ENCODE peak calls at places on chromosomes 12 and 14, in four cellular contexts. G is HepG2, D is K562, S is H1. E is an unnamed sample.

GRCh38 chr14:84225243-84225642 is 1304.7 kb upstream of the FLRT2 start:
- DNase-seq in S (no peak), D (no peak), G (no peak), E (no peak)

GRCh38 chr14:99035712-99036593 is 236.0 kb downstream of the BCL11B start:
- DNase-seq in S (peak; percentile 71), D (no peak), G (peak; percentile 10), E (no peak)

GRCh38 chr12:127125607-127126259 is 1141.2 kb upstream of the TMEM132C start:
- DNase-seq in G (no peak), S (no peak), D (peak; percentile 80), E (no peak)

GRCh38 chr12:6370994-6371754 is 4.2 kb downstream of the SCNN1A start:
- DNase-seq in G (peak; percentile 97), S (peak; percentile 77), D (peak; percentile 72), E (no peak)

GRCh38 chr12:46524778-46525177 is 152.2 kb upstream of the SLC38A2 start:
- DNase-seq in G (no peak), D (no peak), S (no peak), E (no peak)

GRCh38 chr12:15088115-15088514 is 115.3 kb downstream of the PDE6H start:
- DNase-seq in G (no peak), S (no peak), D (no peak), E (no peak)

GRCh38 chr12:117533687-117534086 is 172.3 kb upstream of the NOS1 start:
- DNase-seq in S (no peak), G (no peak), D (no peak), E (no peak)

GRCh38 chr14:99676657-99677056 is 7.4 kb upstream of the CYP46A1 start:
- DNase-seq in S (no peak), G (no peak), D (no peak), E (no peak)

GRCh38 chr12:92735131-92735721 is 32.4 kb downstream of the PLEKHG7 start:
- DNase-seq in S (no peak), D (no peak), G (no peak), E (no peak)

GRCh38 chr12:68121143-68121542 is 38.4 kb downstream of the IFNG start:
- DNase-seq in G (no peak), D (no peak), S (no peak), E (no peak)

GRCh38 chr12:111387747-111388365 is 17.9 kb upstream of the SH2B3 start:
- DNase-seq in D (no peak), S (no peak), G (no peak), E (no peak)

GRCh38 chr14:74362361-74362915 is 14.2 kb downstream of the VRTN start:
- DNase-seq in D (peak; percentile 74), S (peak; percentile 96), G (peak; percentile 63), E (peak; percentile 58)

GRCh38 chr12:57606016-57606311 is 1.3 kb downstream of the DTX3 start:
- DNase-seq in D (no peak), S (no peak), G (no peak), E (no peak)

GRCh38 chr14:28375295-28375694 is 391.3 kb upstream of the FOXG1 start:
- DNase-seq in S (peak; percentile 54), D (no peak), G (no peak), E (no peak)

GRCh38 chr12:13976880-13977279 is 4.5 kb downstream of the GRIN2B start:
- DNase-seq in D (no peak), G (no peak), S (no peak), E (no peak)

GRCh38 chr12:67484788-67485480 is 163.6 kb upstream of the DYRK2 start:
- DNase-seq in S (no peak), D (no peak), G (no peak), E (no peak)

GRCh38 chr14:98018626-98019025 is 1221.4 kb downstream of the VRK1 start:
- DNase-seq in G (no peak), S (no peak), D (no peak), E (no peak)

GRCh38 chr12:56326126-56326525 is 7.7 kb downstream of the PAN2 start:
- DNase-seq in D (no peak), S (no peak), G (no peak), E (no peak)

GRCh38 chr12:14171111-14171510 is 189.7 kb upstream of the GRIN2B start:
- DNase-seq in D (no peak), S (no peak), G (no peak), E (no peak)

GRCh38 chr14:68794856-68795601 is 2.2 kb upstream of the ZFP36L1 start:
- DNase-seq in S (no peak), D (peak; percentile 39), G (no peak), E (no peak)

GRCh38 chr12:26264215-26264838 is 69.0 kb downstream of the SSPN start:
- DNase-seq in G (no peak), D (no peak), S (no peak), E (no peak)

GRCh38 chr14:29462271-29462670 is 465.4 kb downstream of the PRKD1 start:
- DNase-seq in D (no peak), S (no peak), G (no peak), E (no peak)

GRCh38 chr12:13425766-13426165 is 229.2 kb downstream of the EMP1 start:
- DNase-seq in S (no peak), D (no peak), G (no peak), E (no peak)

GRCh38 chr12:24039113-24039525 is 89.6 kb upstream of the SOX5 start:
- DNase-seq in S (no peak), G (peak; percentile 96), D (no peak), E (no peak)

GRCh38 chr14:91911474-91912032 is 35.9 kb downstream of the FBLN5 start:
- DNase-seq in G (peak; percentile 47), S (no peak), D (peak; percentile 10), E (peak; percentile 40)

GRCh38 chr12:124910561-124911478 is 3.6 kb downstream of the UBC start:
- DNase-seq in D (no peak), S (no peak), G (no peak), E (no peak)

GRCh38 chr12:96155781-96156180 is 38.4 kb upstream of the ELK3 start:
- DNase-seq in G (no peak), D (no peak), S (no peak), E (no peak)

GRCh38 chr12:64780531-64781373 is 21.5 kb upstream of the GNS start:
- DNase-seq in S (peak; percentile 73), G (no peak), D (peak; percentile 34), E (peak; percentile 30)
- TF ChIP-seq POLR2A in S (peak; percentile 42), G (no peak), D (no peak), E (no peak)

DNA sequence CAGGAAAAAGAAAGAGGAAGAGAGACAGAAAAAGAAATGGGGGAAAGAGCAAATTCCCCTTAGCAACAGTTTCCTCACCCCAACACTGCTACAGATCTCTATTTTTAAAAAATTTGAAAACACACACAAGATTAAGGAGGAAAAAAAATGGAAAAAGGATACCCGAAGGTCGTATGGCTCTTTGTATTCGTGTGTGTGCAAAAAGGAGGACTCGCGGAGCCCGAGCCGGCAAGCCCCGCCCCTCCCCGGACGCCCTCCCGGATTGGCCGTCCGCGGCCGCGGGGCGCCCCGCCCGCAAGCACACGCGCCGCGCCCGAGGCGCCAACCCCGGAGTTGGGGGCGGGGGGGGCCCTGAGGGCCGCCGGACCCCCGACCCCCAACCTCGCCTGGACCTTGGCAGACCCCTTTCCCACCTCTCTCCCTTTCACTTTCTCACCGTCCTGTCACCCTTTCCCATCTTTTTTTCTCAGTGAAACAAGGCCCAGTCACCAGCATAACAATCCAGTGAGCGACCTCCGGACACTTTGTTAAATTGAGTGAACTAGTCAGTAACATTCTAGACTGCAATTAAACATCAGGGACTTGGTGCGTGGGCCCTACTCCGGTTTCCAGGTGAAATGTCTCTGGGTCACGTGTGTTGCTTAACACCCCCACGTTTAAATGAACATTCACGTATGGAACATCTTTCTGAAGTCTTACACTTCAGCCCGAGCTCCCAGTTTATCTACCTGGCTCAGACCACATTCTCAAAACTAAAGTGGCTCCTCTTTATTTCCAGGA is at the start of gene C14orf93:
- DNase-seq in S (peak; percentile 87), D (peak; percentile 92), G (peak; percentile 69), E (peak; percentile 83)
- TF ChIP-seq TAF1 in S (peak; percentile 52), D (peak; percentile 67), G (peak; percentile 66), E (peak; percentile 48)

GRCh38 chr12:30763053-30763452 is 8.3 kb upstream of the CAPRIN2 start:
- DNase-seq in D (peak; percentile 32), S (no peak), G (peak; percentile 77), E (no peak)
- TF ChIP-seq POLR2A in D (no peak), S (no peak), G (no peak), E (no peak)

GRCh38 chr12:94262228-94263010 is 114.0 kb downstream of the PLXNC1 start:
- DNase-seq in S (no peak), D (peak; percentile 17), G (no peak), E (peak; percentile 37)
- TF ChIP-seq TAF1 in S (no peak), D (no peak), G (no peak), E (no peak)

DNA sequence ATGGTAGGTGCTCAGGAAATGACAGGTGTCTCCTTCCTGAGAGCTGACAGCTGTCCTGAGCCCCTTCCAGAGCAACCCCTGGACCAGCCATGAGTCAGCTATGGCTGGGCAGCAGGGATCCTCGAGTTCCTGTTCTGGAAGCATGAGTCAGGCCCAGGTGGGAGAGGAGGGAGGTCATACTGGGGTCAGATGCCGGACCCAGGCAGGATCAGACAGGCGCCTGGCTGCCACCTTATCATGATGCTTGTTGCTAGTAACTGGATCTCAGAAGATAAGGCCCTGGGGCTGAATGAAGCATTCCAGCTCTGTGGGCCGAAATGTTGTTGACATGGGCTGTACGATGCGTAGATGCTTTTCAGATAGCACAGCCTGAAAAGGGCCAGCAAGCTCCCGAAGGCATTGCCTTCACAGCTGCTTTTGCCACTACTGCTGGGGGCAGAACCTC is 17.4 kb upstream of the KRT7 start:
- DNase-seq in D (peak; percentile 37), S (no peak), G (peak; percentile 72), E (no peak)
- TF ChIP-seq POLR2A in D (no peak), S (no peak), G (no peak), E (no peak)

DNA sequence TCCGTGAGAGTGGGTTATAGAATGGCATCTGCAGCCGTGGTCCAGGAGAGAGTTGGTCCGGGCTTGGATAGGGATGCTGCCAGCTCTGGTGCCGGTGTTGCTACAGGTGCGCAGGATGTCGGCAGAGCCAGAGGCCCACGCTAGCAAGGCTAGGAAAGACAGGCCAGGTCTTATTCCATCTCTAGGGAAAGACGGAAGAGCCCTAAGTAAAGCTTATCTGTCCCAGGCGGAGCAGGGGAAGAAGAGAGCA is 485 bp upstream of the PSME1 start:
- DNase-seq in D (no peak), S (no peak), G (no peak), E (no peak)
- TF ChIP-seq TAF1 in D (no peak), S (no peak), G (no peak), E (no peak)

GRCh38 chr14:65102441-65103149 is at the start of gene MAX:
- DNase-seq in G (peak; percentile 97), D (peak; percentile 88), S (peak; percentile 94), E (peak; percentile 91)
- TF ChIP-seq POLR2A in G (peak; percentile 67), D (peak; percentile 63), S (peak; percentile 19), E (peak; percentile 62)

E was measured in GM12891.